ENCODE peak calls at places on chromosome 6, in four cellular contexts. Z is progenitor cell of endocrine pancreas, K is AG04450, C is WTC11. X is an unnamed sample.

GRCh38 chr6:133752129-133752528 is 136.8 kb upstream of the TCF21 start:
- DNase-seq in C (no peak), Z (no peak), K (no peak), X (no peak)

GRCh38 chr6:161021978-161022743 is 30.6 kb downstream of the MAP3K4 start:
- DNase-seq in K (no peak), C (no peak), Z (no peak), X (no peak)

GRCh38 chr6:43242908-43243648 is at the start of gene TTBK1:
- DNase-seq in K (no peak), C (peak; percentile 51), Z (no peak), X (no peak)

GRCh38 chr6:107511410-107512070 is 21.6 kb downstream of the SOBP start:
- DNase-seq in Z (no peak), C (no peak), K (no peak), X (no peak)

GRCh38 chr6:293185-294174 is 1.2 kb downstream of the DUSP22 start:
- DNase-seq in C (no peak), K (no peak), Z (no peak), X (no peak)

GRCh38 chr6:163536770-163537169 is 122.3 kb downstream of the QKI start:
- DNase-seq in C (no peak), K (no peak), Z (no peak), X (no peak)

GRCh38 chr6:154350293-154350692 is 6.3 kb downstream of the IPCEF1 start:
- DNase-seq in K (no peak), Z (no peak), C (no peak), X (no peak)

GRCh38 chr6:28541996-28542395 is 16.3 kb downstream of the GPX5 start:
- DNase-seq in C (no peak), Z (no peak), K (no peak), X (no peak)

GRCh38 chr6:44430322-44430721 is 42.8 kb downstream of the CDC5L start:
- DNase-seq in C (no peak), K (peak; percentile 27), Z (no peak), X (no peak)

GRCh38 chr6:137776786-137777185 is 90.3 kb upstream of the TNFAIP3 start:
- DNase-seq in K (no peak), C (no peak), Z (no peak), X (no peak)

GRCh38 chr6:41071501-41071922 is 644 bp downstream of the OARD1 start:
- DNase-seq in K (no peak), C (peak; percentile 72), Z (no peak), X (no peak)

GRCh38 chr6:140475086-140475485 is 1100.6 kb upstream of the CITED2 start:
- DNase-seq in C (no peak), K (no peak), Z (no peak), X (no peak)

DNA sequence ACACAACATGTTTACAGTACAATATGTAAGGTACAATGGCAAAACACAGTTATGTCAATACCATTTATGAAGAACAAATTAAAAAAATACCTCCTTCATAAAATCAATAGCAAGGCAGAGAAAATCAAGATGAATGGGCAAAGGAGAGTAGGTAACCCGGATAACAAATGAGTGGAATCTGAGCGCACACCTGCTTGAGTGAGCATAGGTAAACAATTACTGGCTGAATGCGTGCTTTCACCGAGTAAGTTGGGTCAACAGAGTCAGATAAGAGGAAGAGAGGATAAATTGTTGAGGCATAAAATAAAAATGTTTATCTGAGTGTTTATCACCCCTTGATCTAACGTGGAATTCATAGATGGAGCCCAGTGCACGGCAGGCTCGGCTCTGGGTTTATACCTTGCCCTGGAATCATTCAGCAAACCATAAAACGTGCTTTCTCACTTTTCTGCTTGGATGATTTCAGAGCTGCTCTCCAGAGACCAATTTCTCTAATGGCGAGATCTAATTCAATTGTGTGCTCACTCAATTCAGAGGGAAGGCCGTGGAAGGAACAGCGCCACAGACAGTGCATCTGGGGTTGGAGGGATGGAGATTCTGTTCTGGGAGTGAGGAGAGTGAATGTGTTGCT is 224.8 kb upstream of the MAP3K7 start:
- DNase-seq in C (no peak), Z (no peak), K (no peak), X (no peak)
- TF ChIP-seq CTCF in C (no peak), Z (no peak), K (no peak), X (no peak)

GRCh38 chr6:105769197-105769596 is 316.9 kb upstream of the PRDM1 start:
- DNase-seq in K (no peak), Z (no peak), C (no peak), X (no peak)

GRCh38 chr6:105764318-105764717 is 321.8 kb upstream of the PRDM1 start:
- DNase-seq in Z (no peak), C (no peak), K (no peak), X (no peak)

GRCh38 chr6:105765239-105765638 is 320.9 kb upstream of the PRDM1 start:
- DNase-seq in K (no peak), Z (no peak), C (no peak), X (no peak)

GRCh38 chr6:105769987-105770386 is 316.1 kb upstream of the PRDM1 start:
- DNase-seq in Z (no peak), C (no peak), K (no peak), X (no peak)

DNA sequence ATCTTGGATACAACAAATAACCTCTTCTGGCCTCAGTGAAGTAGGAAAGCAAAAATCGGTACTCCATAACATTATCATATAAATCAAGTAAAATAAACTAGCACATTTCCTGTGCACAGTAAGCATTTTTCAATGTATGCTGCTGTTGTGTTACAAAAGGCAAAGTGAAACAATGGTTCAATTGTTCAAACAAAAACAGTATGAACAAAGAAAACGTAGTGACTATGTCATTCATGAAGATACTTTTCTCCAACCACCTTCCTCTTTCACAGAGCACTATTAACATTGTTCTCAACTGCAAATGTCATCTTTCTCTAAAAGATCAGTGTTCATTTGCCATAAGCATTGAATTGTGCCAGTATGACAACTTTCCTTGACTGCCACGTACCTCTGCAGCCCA is 318.6 kb upstream of the PRDM1 start:
- DNase-seq in K (no peak), C (no peak), Z (no peak), X (no peak)
- TF ChIP-seq CTCF in K (no peak), C (no peak), Z (no peak), X (no peak)

DNA sequence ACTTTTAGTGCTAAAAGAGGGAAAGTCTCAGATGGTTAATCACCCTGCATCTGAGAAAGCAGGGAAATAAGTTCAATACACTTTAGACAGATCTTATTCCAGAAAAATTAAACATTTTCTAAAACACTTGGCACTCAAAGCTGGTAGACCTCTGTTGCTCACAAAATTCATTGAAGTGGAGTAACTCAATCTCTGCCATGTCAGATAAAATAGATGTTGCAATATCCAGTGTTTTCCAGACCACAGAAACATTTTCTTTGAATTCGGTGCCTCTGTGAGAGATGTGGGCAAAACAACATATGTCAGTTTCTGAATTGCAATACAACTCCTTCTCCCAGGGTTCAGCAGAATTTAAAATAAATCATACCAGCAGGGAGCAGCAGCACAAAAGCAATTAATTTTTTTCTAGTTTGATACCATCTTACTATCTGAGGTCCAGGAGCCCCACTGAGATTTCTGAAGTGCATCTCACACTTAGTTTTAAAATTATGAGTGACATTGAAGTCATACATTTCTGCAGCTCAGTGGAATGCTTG is 11.3 kb upstream of the PKHD1 start:
- DNase-seq in C (no peak), K (no peak), Z (no peak), X (no peak)
- TF ChIP-seq CTCF in C (no peak), K (no peak), Z (no peak), X (no peak)

DNA sequence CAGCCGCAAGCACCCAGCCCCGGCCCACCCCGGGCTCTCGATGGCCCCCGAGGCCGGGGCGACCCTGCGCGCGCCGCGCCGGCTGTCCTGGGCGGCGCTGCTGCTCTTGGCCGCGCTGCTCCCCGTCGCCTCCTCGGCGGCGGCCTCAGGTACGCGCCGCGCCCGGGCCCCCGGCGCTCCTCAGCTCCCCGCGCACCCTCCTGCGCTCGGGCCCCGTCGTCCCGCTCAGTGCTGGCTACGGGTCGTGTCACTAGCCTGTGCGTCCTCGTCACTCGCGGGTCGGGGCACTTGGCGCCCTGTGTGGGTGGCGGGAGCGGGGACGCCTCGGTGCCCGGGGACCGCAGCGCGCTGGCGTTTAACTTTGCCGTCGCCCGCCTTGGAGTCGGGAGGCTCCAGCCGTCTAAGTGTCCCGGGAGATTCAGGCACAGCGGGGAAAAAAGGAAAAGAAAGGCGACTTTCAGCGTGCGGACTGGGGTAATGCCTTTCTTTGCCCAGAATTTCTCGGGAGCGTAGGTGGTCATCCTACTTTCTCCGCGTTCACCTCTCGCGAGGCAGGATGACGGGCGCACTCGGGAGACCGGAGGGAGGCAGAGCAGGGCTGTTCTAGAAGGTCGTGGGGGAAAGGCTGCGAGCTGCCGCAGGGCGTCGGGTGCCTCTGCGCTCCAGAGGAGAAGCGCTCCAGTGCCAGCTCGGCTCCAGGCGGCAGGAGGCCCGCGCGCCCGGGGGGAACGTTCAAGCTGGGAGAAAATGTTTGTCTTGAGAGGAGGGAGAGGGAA is 545 bp downstream of the FNDC1 start:
- DNase-seq in Z (peak; percentile 27), K (no peak), C (peak; percentile 64), X (no peak)
- TF ChIP-seq CTCF in Z (no peak), K (no peak), C (no peak), X (no peak)

GRCh38 chr6:167501831-167502385 is 177.0 kb downstream of the TTLL2 start:
- DNase-seq in C (peak; percentile 54), K (no peak), Z (no peak), X (no peak)
- TF ChIP-seq CTCF in C (no peak), K (no peak), Z (peak; percentile 54), X (no peak)

GRCh38 chr6:170148709-170149470 is 142.0 kb downstream of the DLL1 start:
- DNase-seq in C (no peak), K (no peak), Z (no peak), X (no peak)

GRCh38 chr6:170151235-170152110 is 139.4 kb downstream of the DLL1 start:
- DNase-seq in C (no peak), Z (no peak), K (no peak), X (no peak)

GRCh38 chr6:170149681-170150589 is 140.9 kb downstream of the DLL1 start:
- DNase-seq in K (no peak), C (no peak), Z (no peak), X (no peak)

GRCh38 chr6:170152111-170152926 is 138.6 kb downstream of the DLL1 start:
- DNase-seq in Z (no peak), C (no peak), K (no peak), X (no peak)

DNA sequence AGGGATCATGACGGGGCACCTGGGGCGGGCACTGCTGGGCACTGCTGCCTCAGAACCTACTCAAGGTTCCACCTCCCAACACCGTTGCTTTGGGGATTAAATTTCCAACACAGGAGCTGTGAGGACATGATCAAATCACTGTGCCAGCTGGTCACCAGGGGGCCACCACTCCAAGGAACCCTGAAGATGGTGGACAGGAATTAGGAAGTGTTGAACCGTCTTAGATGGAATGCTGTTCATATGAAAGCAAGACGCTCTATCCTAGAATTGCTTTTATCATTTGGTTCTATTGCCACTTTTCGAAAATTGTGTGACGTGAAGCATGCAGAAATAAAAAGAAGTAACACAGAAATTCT is 140.3 kb downstream of the DLL1 start:
- DNase-seq in Z (no peak), C (no peak), K (no peak), X (no peak)
- TF ChIP-seq CTCF in Z (no peak), C (no peak), K (no peak), X (no peak)

X was measured in AG09319.